ENCODE peak calls at places on chromosomes 6 and 20, in six cellular contexts. Q is astrocyte of the spinal cord; E is CD4-positive, alpha-beta T cell; X is WTC11; B is neural progenitor cell; W is activated CD8-positive, alpha-beta T cell treated with anti-CD3 and anti-CD28 coated beads for 36 hours. Y is an unnamed sample.

GRCh38 chr6:87803784-87804183 is 101.8 kb upstream of the AKIRIN2 start:
- DNase-seq in Q (no peak), E (no peak), X (no peak), B (no peak), W (no peak), Y (no peak)

GRCh38 chr6:116173928-116174327 is 48.0 kb upstream of the COL10A1 start:
- DNase-seq in Q (no peak), E (no peak), X (no peak), B (no peak), W (no peak), Y (no peak)

GRCh38 chr6:106729848-106730247 is 100.5 kb downstream of the QRSL1 start:
- DNase-seq in Q (no peak), E (no peak), X (no peak), B (no peak), W (no peak), Y (no peak)

GRCh38 chr6:114096553-114097172 is 125.7 kb upstream of the HDAC2 start:
- DNase-seq in Q (peak; percentile 51), E (no peak), X (no peak), B (peak; percentile 76), W (no peak), Y (peak; percentile 43)

GRCh38 chr6:16236648-16237199 is 1.7 kb upstream of the GMPR start:
- DNase-seq in Q (peak; percentile 77), E (no peak), X (no peak), B (no peak), W (peak; percentile 11), Y (peak; percentile 46)

GRCh38 chr6:111553580-111553979 is 52.1 kb downstream of the TRAF3IP2 start:
- DNase-seq in Q (no peak), E (no peak), X (no peak), B (no peak), W (no peak), Y (no peak)

GRCh38 chr6:156028310-156029131 is 572.9 kb upstream of the NOX3 start:
- DNase-seq in Q (no peak), E (no peak), X (no peak), B (no peak), W (peak; percentile 20), Y (no peak)

GRCh38 chr20:59403261-59403961 is 103.0 kb downstream of the EDN3 start:
- DNase-seq in Q (no peak), E (peak; percentile 68), X (peak; percentile 86), B (peak; percentile 87), W (peak; percentile 78), Y (peak; percentile 86)

GRCh38 chr20:34949120-34949519 is 6.5 kb downstream of the GSS start:
- DNase-seq in Q (no peak), E (no peak), X (no peak), B (no peak), W (no peak), Y (no peak)

GRCh38 chr6:137240168-137240567 is 21.0 kb upstream of the IFNGR1 start:
- DNase-seq in Q (peak; percentile 58), E (no peak), X (no peak), B (no peak), W (no peak), Y (no peak)

GRCh38 chr6:79605061-79605460 is 26.1 kb upstream of the SH3BGRL2 start:
- DNase-seq in Q (peak; percentile 54), E (no peak), X (no peak), B (no peak), W (no peak), Y (no peak)

GRCh38 chr20:38706482-38706881 is 17.8 kb upstream of the SLC32A1 start:
- DNase-seq in Q (no peak), E (no peak), X (peak; percentile 30), B (peak; percentile 82), W (no peak), Y (no peak)

GRCh38 chr6:35973670-35974222 is 50.7 kb downstream of the SLC26A8 start:
- DNase-seq in Q (no peak), E (no peak), X (no peak), B (no peak), W (peak; percentile 56), Y (peak; percentile 77)

GRCh38 chr20:41167118-41167470 is 29.8 kb downstream of the PLCG1 start:
- DNase-seq in Q (no peak), E (no peak), X (no peak), B (no peak), W (no peak), Y (no peak)

GRCh38 chr6:135503703-135504475 is 6.3 kb upstream of the AHI1 start:
- DNase-seq in Q (no peak), E (no peak), X (no peak), B (peak; percentile 2), W (no peak), Y (no peak)

GRCh38 chr20:17650301-17650761 is 31.7 kb downstream of the RRBP1 start:
- DNase-seq in Q (no peak), E (no peak), X (no peak), B (no peak), W (no peak), Y (no peak)

GRCh38 chr20:32831982-32832381 is 12.2 kb downstream of the MAPRE1 start:
- DNase-seq in Q (no peak), E (no peak), X (no peak), B (no peak), W (no peak), Y (no peak)

GRCh38 chr20:40943591-40943990 is 85.0 kb upstream of the TOP1 start:
- DNase-seq in Q (no peak), E (no peak), X (no peak), B (no peak), W (no peak), Y (no peak)

DNA sequence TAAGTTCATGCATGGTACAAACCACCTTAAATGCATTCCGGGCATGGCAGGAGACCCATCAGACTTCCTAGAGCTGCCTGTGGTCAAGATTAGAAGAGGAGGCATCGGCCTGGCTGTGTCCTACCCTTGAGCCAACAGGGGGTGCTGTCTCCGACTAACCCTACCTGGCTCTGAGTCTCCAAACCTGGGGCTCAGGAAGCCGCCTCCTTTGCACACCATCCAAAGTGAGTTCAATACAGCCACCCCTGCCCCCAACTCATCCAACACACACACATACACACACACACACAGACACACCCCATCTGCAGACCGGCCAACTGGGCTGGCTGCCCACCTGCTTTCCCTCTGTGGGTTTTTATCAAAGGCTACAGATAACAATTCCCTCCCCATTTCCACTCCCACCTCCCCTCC is 77.0 kb downstream of the JPH2 start:
- DNase-seq in Q (no peak), E (no peak), X (peak; percentile 59), B (peak; percentile 21), W (no peak), Y (no peak)
- TF ChIP-seq CTCF in Q (peak; percentile 13), E (no peak), X (peak; percentile 40), B (peak; percentile 35), W (no peak), Y (no peak)

GRCh38 chr6:128807577-128807976 is 75.4 kb upstream of the LAMA2 start:
- DNase-seq in Q (peak; percentile 74), E (no peak), X (no peak), B (peak; percentile 39), W (no peak), Y (no peak)
- TF ChIP-seq CTCF in Q (peak; percentile 45), E (peak; percentile 18), X (no peak), B (peak; percentile 57), W (peak; percentile 25), Y (no peak)

DNA sequence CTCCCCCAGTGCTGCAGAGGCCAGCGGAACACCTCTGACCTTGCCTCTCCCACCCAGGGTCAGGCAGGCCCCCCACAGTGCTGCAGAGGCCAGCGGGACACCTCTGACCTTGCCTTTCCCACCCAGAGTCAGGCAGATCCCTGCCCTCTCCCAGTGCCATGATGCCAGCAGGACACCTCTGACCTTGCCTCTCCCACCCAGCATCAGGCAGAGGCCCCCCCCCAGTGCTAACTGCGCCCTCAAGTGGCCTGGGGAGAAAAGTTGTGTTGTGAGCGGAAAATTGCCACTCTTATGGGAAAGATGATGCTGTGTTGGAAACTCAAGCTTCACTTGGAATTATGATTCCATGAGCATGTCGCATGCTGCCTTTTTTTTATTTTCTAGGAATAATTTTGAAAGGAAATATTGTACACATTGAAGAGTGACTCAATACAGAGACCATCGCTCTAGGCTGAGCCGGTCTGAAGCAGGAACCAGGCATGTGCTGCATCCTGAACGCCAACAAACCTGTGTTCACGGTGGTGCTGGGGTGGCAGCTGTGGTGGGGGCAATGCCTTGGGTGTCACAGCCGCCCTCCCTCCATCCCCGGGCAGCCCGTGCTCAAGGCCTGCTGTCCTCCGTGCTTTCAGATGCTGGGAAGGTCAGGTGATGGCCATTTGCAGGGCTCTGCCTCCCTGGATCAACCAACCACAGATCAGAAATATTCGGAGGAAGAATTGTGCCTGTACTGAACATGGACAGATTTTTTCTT is 98.6 kb downstream of the CDH4 start:
- DNase-seq in Q (no peak), E (no peak), X (no peak), B (no peak), W (no peak), Y (no peak)
- TF ChIP-seq CTCF in Q (peak; percentile 13), E (no peak), X (peak; percentile 15), B (peak; percentile 30), W (no peak), Y (no peak)

DNA sequence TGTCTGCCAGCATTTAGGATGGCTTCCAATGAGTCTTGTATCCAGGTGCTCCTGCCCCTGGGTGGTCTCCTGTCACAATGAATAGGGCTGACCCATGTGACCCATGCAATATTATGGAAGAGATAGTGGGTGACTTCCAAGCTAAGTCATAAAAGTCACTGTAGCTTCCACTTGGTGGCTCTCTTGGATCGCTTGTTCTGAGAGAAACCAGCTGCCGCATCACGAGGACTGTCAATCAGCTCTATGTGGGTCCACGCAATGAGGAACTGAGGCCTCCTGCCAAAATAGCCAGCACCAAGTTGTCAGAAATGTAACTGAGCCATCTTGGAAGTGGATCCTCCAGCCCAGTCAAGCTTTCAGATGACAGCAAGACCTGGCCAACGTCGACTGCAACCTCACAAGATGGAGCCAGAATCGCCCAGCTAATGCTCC is 14.9 kb upstream of the MATN4 start:
- DNase-seq in Q (no peak), E (no peak), X (no peak), B (no peak), W (peak; percentile 43), Y (peak; percentile 68)
- TF ChIP-seq CTCF in Q (peak; percentile 18), E (no peak), X (no peak), B (peak; percentile 44), W (no peak), Y (peak; percentile 41)

DNA sequence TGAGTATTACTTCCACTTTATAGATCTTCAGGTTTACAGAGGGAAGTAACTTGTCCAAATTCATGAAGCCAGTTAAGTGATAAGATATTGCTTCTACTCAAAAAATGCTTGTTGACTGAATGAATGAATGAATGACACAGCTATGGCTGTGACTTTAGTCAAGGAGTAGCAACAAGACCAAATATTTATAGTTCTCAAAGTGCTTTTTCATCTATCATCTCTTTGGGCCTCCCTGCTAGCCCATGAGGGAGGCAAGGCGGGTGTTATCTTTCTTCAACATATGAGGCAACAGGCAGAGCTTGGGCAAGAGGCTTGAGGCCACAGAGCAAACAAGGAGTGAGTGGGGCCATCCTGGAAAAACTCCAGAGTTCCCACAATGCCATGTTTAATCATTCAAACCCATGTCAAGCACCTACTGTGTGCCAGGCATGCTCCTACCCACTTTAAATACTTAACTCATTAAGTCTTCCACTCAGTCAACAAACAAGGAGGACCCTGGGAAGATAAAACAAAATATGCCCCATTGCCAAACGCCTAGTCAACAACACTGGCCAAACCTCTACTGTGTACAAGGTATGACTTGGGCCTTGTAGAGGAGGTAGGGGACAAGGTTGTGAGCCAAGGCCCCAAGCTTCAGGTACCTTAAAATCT is 15.9 kb downstream of the BCL2L1 start:
- DNase-seq in Q (no peak), E (no peak), X (no peak), B (no peak), W (no peak), Y (no peak)
- TF ChIP-seq CTCF in Q (no peak), E (no peak), X (no peak), B (no peak), W (no peak), Y (no peak)

Y was measured in GM13976.